ENCODE peak calls at places on chromosomes 3 and 15, in nine cellular contexts. B is prostate gland, P is IMR-90, O is HCT116, H is adrenal gland, D is heart left ventricle, T is transverse colon, J is gastrocnemius medialis, U is stomach. A is an unnamed sample.

GRCh38 chr3:185242642-185243041 is 11.2 kb downstream of the EHHADH start:
- DNase-seq in P (no peak), U (no peak), J (no peak), T (no peak), H (no peak), D (no peak), O (no peak), B (no peak), A (no peak)

GRCh38 chr3:182413061-182413460 is 380.2 kb upstream of the ATP11B start:
- DNase-seq in H (no peak), J (no peak), U (no peak), P (no peak), O (no peak), T (no peak), D (no peak), B (no peak), A (no peak)

GRCh38 chr3:71120012-71120411 is 463.5 kb downstream of the FOXP1 start:
- DNase-seq in D (no peak), O (no peak), J (no peak), H (no peak), P (no peak), T (no peak), U (no peak), B (no peak), A (no peak)

GRCh38 chr15:84826369-84826823 is 9.2 kb downstream of the ALPK3 start:
- DNase-seq in H (no peak), P (no peak), D (no peak), B (no peak), J (peak), O (peak), U (peak), T (peak), A (no peak)

GRCh38 chr15:90918835-90919234 is 13.5 kb downstream of the HDDC3 start:
- DNase-seq in T (no peak), P (no peak), U (no peak), D (no peak), H (no peak), O (no peak), J (no peak), B (no peak), A (peak)

GRCh38 chr3:116469546-116469945 is 24.3 kb upstream of the LSAMP start:
- DNase-seq in T (no peak), D (no peak), U (no peak), B (no peak), J (no peak), H (no peak), P (no peak), O (no peak), A (no peak)

GRCh38 chr3:138361561-138361971 is 13.2 kb downstream of the MRAS start:
- DNase-seq in P (no peak), B (no peak), H (no peak), U (no peak), O (no peak), D (no peak), T (no peak), J (no peak), A (no peak)

GRCh38 chr15:85745525-85745924 is 49.2 kb downstream of the KLHL25 start:
- DNase-seq in T (no peak), U (no peak), B (no peak), O (no peak), P (no peak), J (no peak), H (peak), D (no peak), A (peak)

GRCh38 chr3:9397911-9398714 is 698 bp downstream of the SETD5 start:
- DNase-seq in T (peak), O (no peak), H (peak), P (peak), U (peak), B (peak), D (peak), J (peak), A (peak)

GRCh38 chr15:56838085-56838484 is 80.4 kb upstream of the TCF12 start:
- DNase-seq in J (no peak), D (no peak), B (no peak), U (no peak), O (no peak), P (no peak), H (no peak), T (no peak), A (no peak)

GRCh38 chr3:170338690-170339340 is 18.7 kb upstream of the SKIL start:
- DNase-seq in T (no peak), D (no peak), H (no peak), P (no peak), U (no peak), O (no peak), J (no peak), B (no peak), A (no peak)

GRCh38 chr3:38317186-38317759 is 29.3 kb upstream of the XYLB start:
- DNase-seq in T (no peak), J (no peak), H (peak), P (no peak), O (no peak), U (no peak), B (no peak), D (no peak), A (no peak)

GRCh38 chr15:50166216-50166615 is 15.8 kb upstream of the SLC27A2 start:
- DNase-seq in D (no peak), U (no peak), P (peak), T (no peak), B (no peak), H (no peak), O (no peak), J (no peak), A (no peak)

GRCh38 chr3:44991326-44991725 is 15.3 kb downstream of the EXOSC7 start:
- DNase-seq in H (no peak), O (no peak), D (no peak), J (no peak), U (no peak), B (no peak), P (no peak), T (no peak), A (no peak)

GRCh38 chr3:53819163-53819868 is 26.9 kb downstream of the CHDH start:
- DNase-seq in B (no peak), J (no peak), P (no peak), O (no peak), H (no peak), T (no peak), U (peak), D (no peak), A (peak)

GRCh38 chr15:42727740-42728355 is 9.1 kb downstream of the CDAN1 start:
- DNase-seq in D (no peak), B (peak), O (no peak), P (no peak), U (peak), T (no peak), J (no peak), H (no peak), A (no peak)

GRCh38 chr3:111706527-111706926 is 111.4 kb upstream of the ZBED2 start:
- DNase-seq in U (no peak), H (no peak), B (no peak), P (no peak), T (no peak), D (no peak), J (no peak), O (no peak), A (no peak)

GRCh38 chr15:62059108-62059817 is 984 bp downstream of the VPS13C start:
- DNase-seq in U (no peak), J (no peak), D (no peak), H (no peak), B (no peak), P (no peak), O (no peak), T (no peak), A (no peak)

GRCh38 chr3:165446555-165446954 is 250.4 kb upstream of the SLITRK3 start:
- DNase-seq in U (no peak), O (no peak), B (no peak), J (no peak), P (no peak), D (no peak), T (no peak), H (no peak), A (no peak)

GRCh38 chr15:75042730-75043508 is 19.5 kb downstream of the PPCDC start:
- DNase-seq in O (peak), P (peak), J (peak), B (no peak), U (peak), T (peak), H (peak), D (peak), A (peak)

GRCh38 chr15:75045332-75046015 is 22.1 kb downstream of the PPCDC start:
- DNase-seq in U (no peak), D (no peak), O (no peak), J (no peak), B (no peak), T (no peak), H (no peak), P (no peak), A (no peak)

GRCh38 chr15:75044258-75044878 is 21.0 kb downstream of the PPCDC start:
- DNase-seq in O (no peak), B (no peak), D (no peak), H (peak), J (no peak), T (no peak), U (no peak), P (no peak), A (no peak)

GRCh38 chr15:75038948-75039533 is 15.7 kb downstream of the PPCDC start:
- DNase-seq in T (no peak), P (no peak), D (no peak), H (no peak), O (no peak), J (no peak), B (no peak), U (no peak), A (no peak)

DNA sequence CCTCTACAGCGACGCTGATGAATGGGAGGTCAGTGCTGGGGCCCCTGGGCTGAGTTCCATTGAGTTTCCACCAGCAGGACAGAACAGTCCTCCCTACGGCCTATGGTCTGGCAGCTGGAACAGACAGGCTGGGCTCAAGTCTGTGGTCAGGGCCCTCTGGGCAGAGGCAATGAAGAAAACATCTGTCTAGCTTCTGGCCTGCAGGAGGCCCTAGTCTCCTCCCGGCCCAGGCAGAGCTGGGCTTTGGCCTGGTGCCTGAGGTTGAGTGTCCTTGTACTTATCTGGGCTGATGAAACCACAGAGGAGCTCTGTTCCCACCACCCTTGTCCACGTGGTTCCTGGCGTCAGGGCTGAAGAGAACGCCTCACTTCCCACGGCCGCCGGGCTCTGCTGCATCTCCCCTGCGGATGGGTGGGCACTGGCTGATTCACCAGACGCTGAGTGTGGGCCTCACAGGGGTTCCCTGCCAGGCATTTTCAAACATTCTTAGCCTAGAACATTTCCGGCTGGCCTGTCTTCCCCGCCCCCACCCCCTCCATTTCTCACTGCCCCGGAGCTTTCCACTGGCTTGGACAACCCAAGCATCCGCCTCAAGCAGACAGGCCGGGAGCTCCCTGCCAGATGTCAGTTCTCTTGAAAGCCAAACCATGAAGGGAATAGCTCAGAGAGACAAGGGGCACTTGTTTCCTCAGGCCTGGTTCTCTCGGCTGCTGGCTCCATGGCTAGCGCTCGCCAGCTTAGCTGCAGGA is 20.3 kb downstream of the PPCDC start:
- DNase-seq in O (no peak), H (peak), B (peak), T (peak), U (peak), P (peak), D (peak), J (peak), A (peak)
- TF ChIP-seq POLR2A in O (no peak), H (no peak), B (no peak), T (no peak), U (no peak), P (peak), D (peak), J (peak), A (peak)

GRCh38 chr15:67823371-67824156 is 1.7 kb upstream of the SKOR1 start:
- DNase-seq in J (no peak), U (no peak), T (no peak), D (no peak), O (no peak), H (no peak), B (no peak), P (no peak), A (peak)

GRCh38 chr15:67824900-67825879 is at the start of gene SKOR1:
- DNase-seq in U (no peak), D (no peak), B (no peak), O (no peak), J (no peak), P (peak), H (no peak), T (no peak), A (peak)

GRCh38 chr15:67822537-67823370 is 2.6 kb upstream of the SKOR1 start:
- DNase-seq in T (no peak), B (no peak), P (no peak), O (no peak), J (no peak), H (no peak), D (no peak), U (no peak), A (peak)

GRCh38 chr15:67825880-67826716 is 789 bp downstream of the SKOR1 start:
- DNase-seq in H (no peak), J (no peak), B (no peak), P (no peak), D (no peak), T (no peak), U (no peak), O (no peak), A (peak)

DNA sequence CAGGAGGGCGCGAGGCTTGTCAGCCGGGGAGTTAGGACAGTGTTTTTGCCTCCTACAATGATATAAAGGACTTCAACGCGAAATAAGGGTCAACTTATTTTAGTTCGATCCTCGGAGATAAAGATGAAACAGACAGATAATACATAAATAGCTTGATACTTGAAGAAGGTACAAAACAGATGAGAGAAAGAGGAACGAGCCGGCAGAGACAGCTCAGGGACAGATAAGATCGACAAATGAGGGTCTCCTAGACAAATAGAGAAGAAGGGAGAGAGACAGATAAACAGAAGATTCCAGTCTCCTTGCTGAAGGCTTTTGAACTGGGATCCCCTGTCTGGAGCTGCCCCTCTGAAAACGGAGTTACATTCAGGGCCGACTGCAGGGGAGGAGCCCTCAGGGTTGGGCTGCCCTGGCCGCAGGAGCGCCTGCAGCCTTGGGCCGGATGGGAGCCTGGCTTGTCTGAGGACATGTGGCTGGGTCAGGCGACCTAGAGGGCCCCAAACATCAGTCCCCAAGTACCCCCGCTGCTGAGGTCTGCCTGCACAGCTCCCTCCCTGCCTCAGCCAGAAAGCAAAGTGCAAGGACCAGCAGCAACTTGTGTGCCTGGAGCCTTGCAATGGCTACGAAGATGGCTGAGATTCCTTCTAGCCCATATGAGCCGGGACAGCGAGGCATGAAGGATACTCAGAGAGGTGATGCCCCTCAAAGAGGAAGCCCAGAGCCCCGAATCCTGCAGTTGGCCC is 981 bp upstream of the SKOR1 start:
- DNase-seq in P (no peak), D (no peak), J (no peak), B (no peak), O (no peak), T (no peak), H (no peak), U (no peak), A (peak)
- H3K4me3 ChIP-seq in P (no peak), D (no peak), J (no peak), B (no peak), O (no peak), T (no peak), H (no peak), U (no peak), A (no peak)

GRCh38 chr15:78452485-78452884 is 14.5 kb downstream of the IREB2 start:
- DNase-seq in O (no peak), T (no peak), J (no peak), H (no peak), P (no peak), U (no peak), D (no peak), B (no peak), A (no peak)
- H3K27ac ChIP-seq in O (no peak), T (no peak), J (no peak), H (peak), P (no peak), U (no peak), D (no peak), B (peak), A (no peak)

GRCh38 chr3:42871592-42872196 is 4.0 kb downstream of the CYP8B1 start:
- DNase-seq in T (no peak), B (no peak), J (no peak), O (no peak), P (no peak), H (no peak), U (no peak), D (no peak), A (no peak)
- TF ChIP-seq POLR2A in T (no peak), B (no peak), J (no peak), O (no peak), P (no peak), H (no peak), U (no peak), D (no peak), A (no peak)

GRCh38 chr3:64747682-64748081 is 59.9 kb upstream of the ADAMTS9 start:
- DNase-seq in O (no peak), T (no peak), P (no peak), H (no peak), B (no peak), U (no peak), J (no peak), D (no peak), A (no peak)

GRCh38 chr3:64743166-64743565 is 55.4 kb upstream of the ADAMTS9 start:
- DNase-seq in D (no peak), U (no peak), T (no peak), O (no peak), J (no peak), P (no peak), H (no peak), B (no peak), A (no peak)

GRCh38 chr3:64743844-64744243 is 56.0 kb upstream of the ADAMTS9 start:
- DNase-seq in D (no peak), O (no peak), U (no peak), T (no peak), J (no peak), B (no peak), P (no peak), H (no peak), A (no peak)

GRCh38 chr3:64748244-64748894 is 60.6 kb upstream of the ADAMTS9 start:
- DNase-seq in B (no peak), P (no peak), H (no peak), J (no peak), U (no peak), T (no peak), O (no peak), D (no peak), A (no peak)
- H3K4me3 ChIP-seq in B (no peak), P (no peak), H (no peak), J (no peak), U (no peak), T (no peak), O (no peak), D (no peak), A (no peak)

GRCh38 chr3:171833775-171834460 is 9.2 kb upstream of the TMEM212 start:
- DNase-seq in D (no peak), T (no peak), U (no peak), P (peak), O (no peak), H (no peak), J (no peak), B (no peak), A (no peak)
- H3K27ac ChIP-seq in D (peak), T (peak), U (peak), P (peak), O (no peak), H (peak), J (peak), B (no peak), A (no peak)

A was measured in spleen.